ENCODE peak calls at places on chromosomes 11 and 22, in six cellular contexts. One of them, this sample, is unnamed.

GRCh38 chr11:6321356-6321755 is 1.1 kb upstream of the CAVIN3 start:
- DNase-seq in endothelial cell of umbilical vein: no peak
- DNase-seq in NCI-H1092 treated with DMSO at 0.1 percent for 48 hours: no peak
- DNase-seq in AG09319: no peak
- DNase-seq in HS-27A: no peak
- DNase-seq in epithelial cell of proximal tubule: no peak
- DNase-seq in this sample: no peak

GRCh38 chr11:74471037-74471436 is 3.7 kb upstream of the KCNE3 start:
- DNase-seq in endothelial cell of umbilical vein: no peak
- DNase-seq in NCI-H1092 treated with DMSO at 0.1 percent for 48 hours: no peak
- DNase-seq in AG09319: no peak
- DNase-seq in HS-27A: no peak
- DNase-seq in epithelial cell of proximal tubule: no peak
- DNase-seq in this sample: no peak

GRCh38 chr22:26887456-26887855 is 230.1 kb downstream of the MIAT start:
- DNase-seq in endothelial cell of umbilical vein: peak; percentile 54
- DNase-seq in NCI-H1092 treated with DMSO at 0.1 percent for 48 hours: no peak
- DNase-seq in AG09319: peak; percentile 67
- DNase-seq in HS-27A: peak; percentile 77
- DNase-seq in epithelial cell of proximal tubule: peak; percentile 79
- DNase-seq in this sample: no peak

GRCh38 chr22:44142421-44143116 is 38.2 kb upstream of the PARVG start:
- DNase-seq in endothelial cell of umbilical vein: no peak
- DNase-seq in NCI-H1092 treated with DMSO at 0.1 percent for 48 hours: no peak
- DNase-seq in AG09319: no peak
- DNase-seq in HS-27A: no peak
- DNase-seq in epithelial cell of proximal tubule: no peak
- DNase-seq in this sample: no peak

GRCh38 chr11:17381156-17381555 is 7.3 kb downstream of the KCNJ11 start:
- DNase-seq in endothelial cell of umbilical vein: no peak
- DNase-seq in NCI-H1092 treated with DMSO at 0.1 percent for 48 hours: no peak
- DNase-seq in AG09319: no peak
- DNase-seq in HS-27A: no peak
- DNase-seq in epithelial cell of proximal tubule: no peak
- DNase-seq in this sample: no peak

GRCh38 chr11:28757725-28758515 is 649.7 kb downstream of the METTL15 start:
- DNase-seq in endothelial cell of umbilical vein: peak; percentile 85
- DNase-seq in NCI-H1092 treated with DMSO at 0.1 percent for 48 hours: no peak
- DNase-seq in AG09319: no peak
- DNase-seq in HS-27A: peak; percentile 88
- DNase-seq in epithelial cell of proximal tubule: no peak
- DNase-seq in this sample: no peak

GRCh38 chr11:69105431-69106123 is 50.2 kb upstream of the SMIM38 start:
- DNase-seq in endothelial cell of umbilical vein: no peak
- DNase-seq in NCI-H1092 treated with DMSO at 0.1 percent for 48 hours: no peak
- DNase-seq in AG09319: no peak
- DNase-seq in HS-27A: no peak
- DNase-seq in epithelial cell of proximal tubule: no peak
- DNase-seq in this sample: peak; percentile 64

GRCh38 chr11:103877221-103877620 is 159.2 kb upstream of the DDI1 start:
- DNase-seq in endothelial cell of umbilical vein: peak; percentile 41
- DNase-seq in NCI-H1092 treated with DMSO at 0.1 percent for 48 hours: no peak
- DNase-seq in AG09319: no peak
- DNase-seq in HS-27A: no peak
- DNase-seq in epithelial cell of proximal tubule: no peak
- DNase-seq in this sample: no peak

GRCh38 chr11:66607126-66607834 is 9.2 kb upstream of the RBM14 start:
- DNase-seq in endothelial cell of umbilical vein: no peak
- DNase-seq in NCI-H1092 treated with DMSO at 0.1 percent for 48 hours: peak; percentile 43
- DNase-seq in AG09319: peak; percentile 69
- DNase-seq in HS-27A: no peak
- DNase-seq in epithelial cell of proximal tubule: peak; percentile 37
- DNase-seq in this sample: peak; percentile 20

GRCh38 chr11:13661074-13661623 is 7.3 kb upstream of the FAR1 start:
- DNase-seq in endothelial cell of umbilical vein: no peak
- DNase-seq in NCI-H1092 treated with DMSO at 0.1 percent for 48 hours: no peak
- DNase-seq in AG09319: no peak
- DNase-seq in HS-27A: no peak
- DNase-seq in epithelial cell of proximal tubule: no peak
- DNase-seq in this sample: no peak

GRCh38 chr22:27284314-27284713 is 517.2 kb downstream of the MN1 start:
- DNase-seq in endothelial cell of umbilical vein: no peak
- DNase-seq in NCI-H1092 treated with DMSO at 0.1 percent for 48 hours: no peak
- DNase-seq in AG09319: no peak
- DNase-seq in HS-27A: no peak
- DNase-seq in epithelial cell of proximal tubule: no peak
- DNase-seq in this sample: no peak

GRCh38 chr11:77886401-77886800 is 65.5 kb downstream of the AAMDC start:
- DNase-seq in endothelial cell of umbilical vein: peak; percentile 28
- DNase-seq in NCI-H1092 treated with DMSO at 0.1 percent for 48 hours: no peak
- DNase-seq in AG09319: no peak
- DNase-seq in HS-27A: no peak
- DNase-seq in epithelial cell of proximal tubule: no peak
- DNase-seq in this sample: no peak

GRCh38 chr11:63915961-63916836 is 765 bp downstream of the RCOR2 start:
- DNase-seq in endothelial cell of umbilical vein: no peak
- DNase-seq in NCI-H1092 treated with DMSO at 0.1 percent for 48 hours: peak; percentile 52
- DNase-seq in AG09319: no peak
- DNase-seq in HS-27A: no peak
- DNase-seq in epithelial cell of proximal tubule: no peak
- DNase-seq in this sample: no peak

GRCh38 chr11:65934014-65934413 is 11.3 kb upstream of the TSGA10IP start:
- DNase-seq in endothelial cell of umbilical vein: no peak
- DNase-seq in NCI-H1092 treated with DMSO at 0.1 percent for 48 hours: no peak
- DNase-seq in AG09319: no peak
- DNase-seq in HS-27A: no peak
- DNase-seq in epithelial cell of proximal tubule: no peak
- DNase-seq in this sample: no peak

GRCh38 chr11:73506038-73506437 is 91.9 kb downstream of the FAM168A start:
- DNase-seq in endothelial cell of umbilical vein: no peak
- DNase-seq in NCI-H1092 treated with DMSO at 0.1 percent for 48 hours: no peak
- DNase-seq in AG09319: no peak
- DNase-seq in HS-27A: no peak
- DNase-seq in epithelial cell of proximal tubule: no peak
- DNase-seq in this sample: no peak

GRCh38 chr11:59263225-59263894 is 50.6 kb upstream of the MPEG1 start:
- DNase-seq in endothelial cell of umbilical vein: no peak
- DNase-seq in NCI-H1092 treated with DMSO at 0.1 percent for 48 hours: no peak
- DNase-seq in AG09319: no peak
- DNase-seq in HS-27A: no peak
- DNase-seq in epithelial cell of proximal tubule: no peak
- DNase-seq in this sample: no peak

GRCh38 chr22:31800065-31800464 is 46.2 kb downstream of the DEPDC5 start:
- DNase-seq in endothelial cell of umbilical vein: no peak
- DNase-seq in NCI-H1092 treated with DMSO at 0.1 percent for 48 hours: no peak
- DNase-seq in AG09319: no peak
- DNase-seq in HS-27A: no peak
- DNase-seq in epithelial cell of proximal tubule: peak; percentile 27
- DNase-seq in this sample: no peak

GRCh38 chr22:30747493-30747892 is 52.8 kb downstream of the OSBP2 start:
- DNase-seq in endothelial cell of umbilical vein: no peak
- DNase-seq in NCI-H1092 treated with DMSO at 0.1 percent for 48 hours: no peak
- DNase-seq in AG09319: no peak
- DNase-seq in HS-27A: no peak
- DNase-seq in epithelial cell of proximal tubule: no peak
- DNase-seq in this sample: no peak

This sample was measured in thyroid gland.